ENCODE peak calls at places on chromosomes 13 and 19, in six cellular contexts. I is K562, M is gastrocnemius medialis, Q is H1, O is heart left ventricle, Y is uterus. A is an unnamed sample.
A peak's percentile ranks its signal among the peaks of the same experiment; 100 is the strongest.

GRCh38 chr19:35216833-35217707 is 11.5 kb downstream of the FAM187B start:
- DNase-seq in I (peak; percentile 57), Y (no peak), O (no peak), Q (no peak), M (peak; percentile 29), A (peak; percentile 83)

GRCh38 chr13:49935171-49936084 is 712 bp downstream of the SPRYD7 start:
- DNase-seq in M (peak; percentile 31), I (peak; percentile 76), Y (no peak), O (peak; percentile 44), Q (no peak), A (no peak)

GRCh38 chr19:51811344-51811743 is 16.4 kb downstream of the FPR3 start:
- DNase-seq in Q (no peak), M (peak; percentile 37), O (peak; percentile 60), I (no peak), Y (no peak), A (no peak)

GRCh38 chr13:70087247-70087646 is 20.4 kb upstream of the ATXN8OS start:
- DNase-seq in I (no peak), M (no peak), O (no peak), Y (no peak), Q (no peak), A (no peak)

GRCh38 chr13:100608906-100609305 is 20.3 kb upstream of the GGACT start:
- DNase-seq in I (peak; percentile 75), M (no peak), O (no peak), Y (no peak), Q (no peak), A (no peak)

GRCh38 chr19:18128044-18128443 is 24.9 kb upstream of the PIK3R2 start:
- DNase-seq in Y (no peak), O (no peak), I (no peak), M (no peak), Q (no peak), A (no peak)

GRCh38 chr13:78147905-78148304 is 229.3 kb upstream of the EDNRB start:
- DNase-seq in Q (no peak), O (no peak), I (no peak), Y (no peak), M (no peak), A (no peak)

GRCh38 chr19:29983568-29983967 is 41.5 kb downstream of the URI1 start:
- DNase-seq in O (no peak), Q (no peak), Y (no peak), I (no peak), M (no peak), A (no peak)

GRCh38 chr19:41799444-41800000 is 3.1 kb downstream of the CEACAM3 start:
- DNase-seq in Y (no peak), M (no peak), O (no peak), Q (no peak), I (no peak), A (no peak)

GRCh38 chr19:40241125-40241808 is 14.8 kb upstream of the CCNP start:
- DNase-seq in Y (no peak), Q (no peak), O (no peak), I (no peak), M (no peak), A (no peak)
- H3K9me3 ChIP-seq in Y (no peaks in the 10 kb centered on the region), Q (no peaks in the 10 kb centered on the region), O (no peaks in the 10 kb centered on the region), I (no peaks in the 10 kb centered on the region), M (no peaks in the 10 kb centered on the region), A (no peaks in the 10 kb centered on the region)

GRCh38 chr19:47109177-47109540 is 4.4 kb downstream of the ZC3H4 start:
- DNase-seq in Q (no peak), M (no peak), Y (no peak), I (no peak), O (no peak), A (no peak)
- TF ChIP-seq POLR2A in Q (no peak), M (no peak), Y (no peak), I (no peak), O (no peak), A (no peak)

DNA sequence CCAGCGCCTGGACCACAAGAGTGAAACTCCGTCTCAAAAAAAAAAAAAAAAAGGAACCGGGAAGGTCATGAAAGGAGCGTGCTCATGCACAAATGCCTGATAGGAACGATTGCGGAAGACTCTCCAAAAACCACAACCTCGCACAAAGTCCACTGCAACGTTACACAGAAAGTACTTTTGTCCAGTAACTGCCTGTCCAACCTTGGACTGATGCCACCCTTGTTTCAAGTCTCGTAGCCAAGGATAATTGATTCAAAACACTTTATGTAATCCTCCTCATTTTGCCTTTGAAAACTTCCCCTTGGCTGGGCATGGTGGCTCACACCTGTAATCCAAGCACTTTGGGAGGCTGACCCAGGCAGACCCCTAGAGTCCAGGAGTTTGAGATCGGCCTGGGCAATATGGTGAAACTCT is 13.7 kb downstream of the LGALS7 start:
- DNase-seq in Q (no peak), O (no peak), Y (no peak), M (no peak), I (no peak), A (no peak)
- H3K9me3 ChIP-seq in Q (no peaks in the 10 kb centered on the region), O (no peaks in the 10 kb centered on the region), Y (no peaks in the 10 kb centered on the region), M (no peaks in the 10 kb centered on the region), I (no peaks in the 10 kb centered on the region), A (no peaks in the 10 kb centered on the region)

DNA sequence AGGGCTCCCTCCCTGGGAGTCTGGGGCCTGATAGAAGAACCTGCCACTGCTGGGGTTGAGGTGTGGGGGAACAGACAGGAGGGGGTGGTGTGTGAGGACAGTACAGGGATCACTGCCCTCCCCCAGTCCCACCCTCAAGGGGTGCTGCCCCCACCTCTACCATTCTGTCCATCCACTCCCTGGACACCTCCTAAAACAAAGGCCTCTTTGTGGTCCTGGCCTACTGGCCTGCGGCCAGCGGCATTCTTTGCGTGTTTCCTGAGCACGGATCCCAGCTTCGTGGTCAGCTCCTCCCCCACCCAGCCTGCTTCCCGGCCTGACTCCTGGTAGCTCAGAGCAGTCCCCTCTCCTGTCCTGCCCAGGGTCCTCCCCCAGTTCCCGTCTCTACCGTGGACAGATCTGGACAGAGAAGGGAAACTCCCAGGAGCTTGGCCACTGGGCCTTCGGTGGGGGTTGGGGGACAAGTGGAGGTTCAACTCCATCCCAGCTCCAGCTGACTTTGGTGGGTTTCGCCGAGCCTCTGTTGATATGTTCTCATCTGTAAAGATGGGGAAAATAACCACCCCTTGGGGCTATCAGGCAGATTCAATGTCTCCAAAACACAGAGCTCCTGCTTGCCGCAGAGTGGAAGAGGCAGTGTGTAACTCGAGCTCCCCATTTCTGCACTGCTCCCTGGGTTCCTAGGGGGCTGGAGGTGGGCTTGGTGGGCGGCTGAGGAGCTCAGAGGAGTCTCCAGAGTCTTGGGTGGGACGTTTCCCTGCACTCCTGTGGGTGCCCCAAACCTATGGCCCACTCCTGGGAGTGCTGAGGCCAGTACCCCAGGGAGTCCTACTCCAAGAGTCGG is 48.7 kb downstream of the LYL1 start:
- DNase-seq in Y (peak; percentile 90), I (no peak), O (peak; percentile 96), Q (no peak), M (peak; percentile 69), A (peak; percentile 82)
- TF ChIP-seq POLR2A in Y (no peak), I (no peak), O (no peak), Q (no peak), M (peak; percentile 23), A (no peak)

GRCh38 chr19:58262922-58263296 is 15.8 kb upstream of the ZNF8 start:
- DNase-seq in Y (no peak), Q (no peak), I (no peak), M (no peak), O (no peak), A (no peak)

GRCh38 chr19:58261600-58261967 is 17.2 kb upstream of the ZNF8 start:
- DNase-seq in I (no peak), Y (no peak), O (no peak), Q (no peak), M (no peak), A (no peak)

GRCh38 chr19:58268344-58268743 is 10.4 kb upstream of the ZNF8 start:
- DNase-seq in I (no peak), Y (no peak), O (no peak), Q (no peak), M (no peak), A (no peak)

GRCh38 chr19:58261968-58262921 is 16.5 kb upstream of the ZNF8 start:
- DNase-seq in O (no peak), Q (no peak), I (no peak), M (no peak), Y (no peak), A (no peak)

DNA sequence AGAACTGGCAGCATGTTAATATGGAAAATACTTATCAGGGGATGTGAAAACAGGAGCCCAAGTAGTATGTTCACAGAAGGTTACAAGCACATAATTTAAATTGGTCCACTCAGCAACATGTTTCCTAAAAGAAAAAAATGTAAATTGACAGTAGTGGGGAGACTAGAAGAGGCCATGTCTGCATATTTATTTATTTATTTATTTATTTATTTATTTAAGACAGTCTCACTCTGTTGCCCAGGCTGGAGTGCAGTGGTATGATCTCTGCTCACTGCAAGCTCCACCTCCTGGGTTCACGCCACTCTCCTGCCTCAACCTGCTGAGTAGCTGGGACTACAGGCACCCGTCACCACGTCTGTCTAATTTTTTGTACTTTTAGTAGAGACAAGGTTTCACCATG is 13.7 kb upstream of the ZNF8 start:
- DNase-seq in O (no peak), M (no peak), Y (no peak), I (no peak), Q (no peak), A (no peak)
- H3K9me3 ChIP-seq in O (peaks cover 44% of the 10 kb centered on the region), M (peaks cover 35% of the 10 kb centered on the region), Y (peaks cover 20% of the 10 kb centered on the region), I (peaks cover 67% of the 10 kb centered on the region), Q (peaks cover 77% of the 10 kb centered on the region), A (peaks cover 36% of the 10 kb centered on the region)

DNA sequence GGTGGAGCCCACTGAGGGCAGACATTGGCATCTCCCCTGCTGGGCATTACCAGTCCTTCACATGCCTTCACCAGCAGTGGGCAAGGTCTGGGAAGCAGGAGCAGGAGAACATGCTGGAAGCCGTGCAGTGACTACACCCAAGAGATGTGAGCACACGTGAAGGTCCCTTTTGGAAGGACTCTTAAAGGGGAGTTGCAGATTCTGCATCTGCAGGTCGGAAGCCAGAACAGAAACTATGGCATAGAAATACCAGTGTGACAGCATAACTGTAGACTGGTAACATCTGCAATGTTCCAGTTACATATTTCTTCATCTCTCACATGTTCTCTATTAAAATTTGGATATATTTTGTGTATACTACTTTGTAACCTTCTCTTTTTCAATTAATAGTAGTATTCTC is 26.9 kb upstream of the KL start:
- DNase-seq in I (no peak), M (no peak), Y (no peak), Q (no peak), O (no peak), A (no peak)
- TF ChIP-seq POLR2A in I (no peak), M (no peak), Y (no peak), Q (no peak), O (no peak), A (no peak)